ENCODE peak calls at places on chromosomes 4 and X, in six cellular contexts. R is transverse colon, Y is HCT116, E is HepG2, J is upper lobe of left lung, C is GM12878. F is an unnamed sample.

GRCh38 chr4:110886856-110887255 is 264.0 kb upstream of the PITX2 start:
- DNase-seq in E (no peak), C (no peak), J (no peak), R (no peak), Y (no peak), F (no peak)

GRCh38 chr4:109434007-109434792 is 585 bp downstream of the SEC24B start:
- DNase-seq in E (peak; percentile 18), J (no peak), R (peak; percentile 35), Y (no peak), C (no peak), F (peak; percentile 24)

GRCh38 chr4:184812181-184812542 is 13.6 kb downstream of the ACSL1 start:
- DNase-seq in Y (no peak), R (no peak), C (no peak), E (no peak), J (no peak), F (no peak)

GRCh38 chr4:48033825-48034413 is 17.3 kb downstream of the NIPAL1 start:
- DNase-seq in E (peak; percentile 28), R (peak; percentile 57), C (no peak), Y (peak; percentile 10), J (no peak), F (peak; percentile 20)

GRCh38 chrX:51144828-51145442 is 187.7 kb upstream of the NUDT10 start:
- DNase-seq in R (no peak), E (peak; percentile 16), J (no peak), Y (no peak), C (peak; percentile 1), F (peak; percentile 19)

GRCh38 chr4:83109480-83110221 is 4.9 kb downstream of the PLAC8 start:
- DNase-seq in J (peak; percentile 92), R (peak; percentile 45), C (no peak), E (no peak), Y (no peak), F (peak; percentile 18)

GRCh38 chr4:4673070-4673469 is 131.2 kb upstream of the STX18 start:
- DNase-seq in E (no peak), J (peak; percentile 31), C (no peak), R (peak; percentile 44), Y (peak; percentile 95), F (no peak)

GRCh38 chr4:158630893-158631292 is 40.8 kb downstream of the C4orf46 start:
- DNase-seq in R (peak; percentile 8), C (no peak), J (no peak), E (no peak), Y (no peak), F (no peak)

GRCh38 chr4:99763635-99764101 is 53.0 kb upstream of the DAPP1 start:
- DNase-seq in Y (peak; percentile 49), E (no peak), R (no peak), J (no peak), C (no peak), F (peak; percentile 11)

GRCh38 chr4:154490589-154491340 is 834 bp downstream of the DCHS2 start:
- DNase-seq in J (peak; percentile 84), Y (no peak), E (no peak), R (peak; percentile 9), C (no peak), F (no peak)

GRCh38 chr4:124980276-124980752 is 267.8 kb upstream of the ANKRD50 start:
- DNase-seq in E (no peak), J (no peak), C (no peak), R (no peak), Y (no peak), F (no peak)

GRCh38 chrX:97089116-97089515 is 205.4 kb downstream of the RPA4 start:
- DNase-seq in E (no peak), R (no peak), C (no peak), Y (no peak), J (no peak), F (no peak)

GRCh38 chr4:85486425-85487101 is 11.6 kb downstream of the ARHGAP24 start:
- DNase-seq in E (no peak), J (no peak), R (no peak), C (no peak), Y (no peak), F (no peak)

GRCh38 chrX:96435636-96436035 is 249.0 kb upstream of the DIAPH2 start:
- DNase-seq in R (no peak), C (no peak), Y (no peak), E (no peak), J (no peak), F (no peak)

GRCh38 chr4:89657931-89658700 is 178.8 kb downstream of the SNCA start:
- DNase-seq in E (peak; percentile 28), C (no peak), R (no peak), Y (peak; percentile 28), J (no peak), F (no peak)

GRCh38 chrX:63350551-63350950 is 581 bp downstream of the SPIN4 start:
- DNase-seq in E (peak; percentile 6), C (peak; percentile 5), J (no peak), R (peak; percentile 36), Y (no peak), F (peak; percentile 8)

GRCh38 chrX:79270401-79270800 is 96.7 kb downstream of the ITM2A start:
- DNase-seq in Y (no peak), E (no peak), J (no peak), R (peak; percentile 54), C (peak; percentile 63), F (no peak)

GRCh38 chr4:47849466-47849865 is 11.6 kb upstream of the CORIN start:
- DNase-seq in E (no peak), R (no peak), J (no peak), C (no peak), Y (no peak), F (no peak)

GRCh38 chr4:187042251-187042650 is 318.6 kb upstream of the FAT1 start:
- DNase-seq in J (no peak), C (no peak), R (no peak), E (no peak), Y (no peak), F (no peak)

GRCh38 chr4:121358473-121358872 is 22.3 kb downstream of the QRFPR start:
- DNase-seq in Y (peak; percentile 7), E (no peak), C (no peak), J (no peak), R (no peak), F (no peak)

GRCh38 chr4:150411527-150411926 is 170.4 kb upstream of the MAB21L2 start:
- DNase-seq in Y (no peak), E (no peak), R (no peak), C (no peak), J (no peak), F (no peak)

GRCh38 chr4:184156169-184156568 is 61.5 kb downstream of the ENPP6 start:
- DNase-seq in J (no peak), C (no peak), E (no peak), R (no peak), Y (no peak), F (no peak)

GRCh38 chrX:116009871-116010710 is 160.5 kb upstream of the AGTR2 start:
- DNase-seq in C (peak; percentile 36), R (peak; percentile 14), Y (no peak), E (peak; percentile 1), J (no peak), F (peak; percentile 5)

GRCh38 chrX:139179592-139179991 is 350.9 kb upstream of the F9 start:
- DNase-seq in C (no peak), Y (no peak), E (no peak), R (no peak), J (no peak), F (no peak)

GRCh38 chr4:22237846-22238513 is 277.9 kb downstream of the ADGRA3 start:
- DNase-seq in E (peak; percentile 54), R (peak; percentile 32), Y (no peak), C (no peak), J (peak; percentile 19), F (no peak)

GRCh38 chr4:8156617-8157016 is 2.0 kb downstream of the ABLIM2 start:
- DNase-seq in Y (no peak), C (no peak), J (no peak), R (no peak), E (peak; percentile 12), F (no peak)

GRCh38 chr4:133320576-133321170 is 171.6 kb downstream of the PCDH10 start:
- DNase-seq in Y (peak; percentile 33), C (no peak), E (peak; percentile 26), R (no peak), J (no peak), F (no peak)

GRCh38 chr4:7651461-7651921 is 216.8 kb upstream of the PSAPL1 start:
- DNase-seq in J (no peak), C (no peak), R (no peak), Y (no peak), E (no peak), F (no peak)

GRCh38 chr4:68074397-68074796 is 55.3 kb downstream of the TMPRSS11F start:
- DNase-seq in J (no peak), C (no peak), Y (no peak), R (no peak), E (no peak), F (no peak)

DNA sequence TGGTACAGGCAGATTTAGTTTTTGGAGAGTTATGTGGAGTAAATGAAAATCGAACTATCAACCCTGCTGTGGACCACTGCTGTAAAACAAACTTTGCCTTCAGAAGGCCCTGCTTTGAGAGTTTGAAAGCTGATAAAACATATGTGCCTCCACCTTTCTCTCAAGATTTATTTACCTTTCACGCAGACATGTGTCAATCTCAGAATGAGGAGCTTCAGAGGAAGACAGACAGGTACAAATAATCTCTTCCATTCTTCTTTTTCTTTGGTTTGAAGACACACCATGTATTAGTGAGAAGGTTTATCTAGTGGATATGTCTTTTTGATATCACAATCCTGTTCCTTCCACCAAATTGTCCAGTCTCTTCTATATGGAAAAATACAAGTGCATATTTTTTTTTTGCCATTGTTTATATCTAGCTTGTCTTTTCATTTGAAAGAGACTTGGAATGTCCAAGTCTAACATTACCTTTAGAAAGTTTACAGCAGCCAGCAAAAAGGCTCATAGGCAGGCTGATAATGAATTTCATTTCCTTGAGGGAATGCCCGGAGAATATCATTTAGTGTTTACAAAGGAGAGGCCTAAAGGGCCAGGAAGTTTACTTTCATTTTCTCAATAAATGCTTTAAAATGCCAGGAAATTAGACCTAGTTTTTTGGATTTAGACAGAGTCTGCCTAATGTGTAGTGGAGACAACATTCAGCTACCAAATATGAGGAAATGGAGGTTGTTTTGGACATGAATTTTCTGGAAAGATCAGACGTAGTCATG is 18.6 kb downstream of the AFM start:
- DNase-seq in Y (no peak), R (no peak), J (no peak), C (no peak), E (no peak), F (no peak)
- H3K27ac ChIP-seq in Y (no peak overlapping the region), R (peak overlapping the region; percentile 49), J (no peak overlapping the region), C (no peak overlapping the region), E (no peak overlapping the region), F (no peak overlapping the region)

GRCh38 chr4:76803522-76803921 is 94.4 kb downstream of the SOWAHB start:
- DNase-seq in E (no peak), C (no peak), Y (no peak), R (no peak), J (no peak), F (no peak)
- TF ChIP-seq POLR2AphosphoS5 in E (no peak), C (no peak), Y (no peak), R (no peak), J (no peak), F (no peak)

GRCh38 chr4:172962564-172963353 is 205.9 kb upstream of the GALNT7 start:
- DNase-seq in Y (no peak), C (no peak), E (no peak), J (no peak), R (peak; percentile 67), F (peak; percentile 93)
- H3K4me3 ChIP-seq in Y (no peak overlapping the region), C (no peak overlapping the region), E (no peak overlapping the region), J (no peak overlapping the region), R (no peak overlapping the region), F (no peak overlapping the region)

DNA sequence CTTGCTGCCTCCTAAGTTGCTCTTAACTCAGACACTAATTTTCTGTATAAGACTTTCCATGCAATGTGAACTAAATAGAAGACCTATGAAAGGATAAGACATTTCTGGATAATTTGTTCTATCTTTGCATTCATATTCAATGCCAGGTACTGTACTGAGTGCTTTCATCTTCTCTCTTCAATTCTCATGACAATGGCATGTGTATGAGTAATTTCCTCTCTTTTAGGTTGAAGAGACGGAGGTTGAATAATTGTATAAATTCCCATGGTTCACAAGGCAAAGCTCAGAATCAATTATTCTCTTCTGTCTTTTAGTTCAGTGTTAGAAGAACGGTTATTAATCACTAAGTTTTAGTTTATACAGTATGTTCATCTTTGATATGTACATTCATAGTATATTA is 29.3 kb upstream of the CFAP299 start:
- DNase-seq in R (no peak), E (no peak), C (no peak), Y (no peak), J (no peak), F (no peak)
- H3K27ac ChIP-seq in R (no peak overlapping the region), E (no peak overlapping the region), C (no peak overlapping the region), Y (no peak overlapping the region), J (no peak overlapping the region), F (no peak overlapping the region)